ENCODE peak calls at places on chromosomes 5 and 9, in six cellular contexts. B is WTC11, I is KBM-7, H is GM12878, C is dermis blood vessel endothelial cell, Q is NCI-H1105. M is an unnamed sample.

GRCh38 chr5:7396169-7397004 is 449 bp downstream of the ADCY2 start:
- DNase-seq in B (peak; percentile 27), I (no peak), H (no peak), C (no peak), Q (peak; percentile 36), M (no peak)

GRCh38 chr5:54083851-54084250 is 226.5 kb downstream of the ARL15 start:
- DNase-seq in B (no peak), I (no peak), H (no peak), C (no peak), Q (no peak), M (no peak)

GRCh38 chr9:124208571-124208970 is 49.2 kb upstream of the NEK6 start:
- DNase-seq in B (no peak), I (no peak), H (peak; percentile 53), C (no peak), Q (no peak), M (no peak)

GRCh38 chr9:16030513-16031185 is 477.8 kb downstream of the CCDC171 start:
- DNase-seq in B (no peak), I (peak; percentile 71), H (peak; percentile 35), C (no peak), Q (no peak), M (no peak)

GRCh38 chr5:176697929-176698520 is 50.7 kb downstream of the TSPAN17 start:
- DNase-seq in B (peak; percentile 59), I (no peak), H (no peak), C (no peak), Q (no peak), M (peak; percentile 35)

GRCh38 chr5:158670199-158670598 is 429.5 kb downstream of the EBF1 start:
- DNase-seq in B (no peak), I (no peak), H (no peak), C (no peak), Q (no peak), M (no peak)

GRCh38 chr9:137691648-137692357 is 73.0 kb downstream of the EHMT1 start:
- DNase-seq in B (no peak), I (peak; percentile 76), H (no peak), C (peak; percentile 60), Q (no peak), M (no peak)

GRCh38 chr9:130498298-130498917 is 53.6 kb downstream of the ASS1 start:
- DNase-seq in B (no peak), I (no peak), H (no peak), C (no peak), Q (peak; percentile 29), M (no peak)

GRCh38 chr5:56172225-56172624 is 60.9 kb downstream of the ANKRD55 start:
- DNase-seq in B (no peak), I (no peak), H (no peak), C (no peak), Q (no peak), M (no peak)

GRCh38 chr5:122154910-122155309 is 25.6 kb downstream of the ZNF474 start:
- DNase-seq in B (no peak), I (no peak), H (no peak), C (peak; percentile 41), Q (no peak), M (no peak)

GRCh38 chr9:76725181-76725580 is 39.1 kb upstream of the PCA3 start:
- DNase-seq in B (no peak), I (peak; percentile 9), H (no peak), C (no peak), Q (no peak), M (no peak)

GRCh38 chr9:123081824-123082223 is 48.4 kb downstream of the GPR21 start:
- DNase-seq in B (no peak), I (peak; percentile 70), H (peak; percentile 13), C (peak; percentile 75), Q (no peak), M (no peak)

GRCh38 chr5:35417040-35417439 is 186.8 kb upstream of the PRLR start:
- DNase-seq in B (no peak), I (no peak), H (no peak), C (no peak), Q (no peak), M (no peak)

GRCh38 chr9:137278913-137279711 is 1.6 kb downstream of the TOR4A start:
- DNase-seq in B (no peak), I (no peak), H (no peak), C (no peak), Q (no peak), M (no peak)

GRCh38 chr5:1762121-1762877 is 37.3 kb downstream of the MRPL36 start:
- DNase-seq in B (no peak), I (no peak), H (no peak), C (no peak), Q (no peak), M (no peak)

GRCh38 chr5:126597156-126597555 is 2.1 kb upstream of the ALDH7A1 start:
- DNase-seq in B (no peak), I (no peak), H (no peak), C (peak; percentile 93), Q (no peak), M (no peak)

GRCh38 chr9:128340691-128341434 is 536 bp downstream of the SLC27A4 start:
- DNase-seq in B (peak; percentile 36), I (peak; percentile 34), H (no peak), C (peak; percentile 18), Q (no peak), M (no peak)

GRCh38 chr9:87554177-87554940 is 56.7 kb downstream of the DAPK1 start:
- DNase-seq in B (no peak), I (peak; percentile 24), H (no peak), C (no peak), Q (no peak), M (no peak)

GRCh38 chr5:146805099-146805498 is 73.5 kb downstream of the PPP2R2B start:
- DNase-seq in B (no peak), I (no peak), H (no peak), C (no peak), Q (no peak), M (no peak)

GRCh38 chr5:153400931-153401330 is 89.5 kb upstream of the GRIA1 start:
- DNase-seq in B (no peak), I (no peak), H (no peak), C (no peak), Q (no peak), M (no peak)

GRCh38 chr5:71589903-71590302 is 2.8 kb downstream of the MCCC2 start:
- DNase-seq in B (no peak), I (no peak), H (peak; percentile 36), C (no peak), Q (no peak), M (no peak)

GRCh38 chr5:133365326-133365725 is 247.0 kb downstream of the FSTL4 start:
- DNase-seq in B (peak; percentile 72), I (no peak), H (no peak), C (peak; percentile 4), Q (no peak), M (no peak)

GRCh38 chr5:120567921-120568320 is 103.8 kb downstream of the PRR16 start:
- DNase-seq in B (no peak), I (no peak), H (no peak), C (no peak), Q (no peak), M (no peak)

GRCh38 chr9:34985311-34985899 is 4.1 kb upstream of the DNAJB5 start:
- DNase-seq in B (peak; percentile 85), I (peak; percentile 80), H (no peak), C (peak; percentile 90), Q (peak; percentile 51), M (no peak)

GRCh38 chr9:78396087-78396486 is 99.2 kb downstream of the PSAT1 start:
- DNase-seq in B (no peak), I (no peak), H (no peak), C (no peak), Q (no peak), M (no peak)

GRCh38 chr9:114484854-114485443 is 20.3 kb downstream of the WHRN start:
- DNase-seq in B (no peak), I (no peak), H (peak; percentile 80), C (peak; percentile 68), Q (no peak), M (no peak)

GRCh38 chr9:137387034-137387890 is 35.7 kb downstream of the EXD3 start:
- DNase-seq in B (no peak), I (peak; percentile 50), H (no peak), C (peak; percentile 81), Q (no peak), M (no peak)

GRCh38 chr9:91240596-91240995 is 121.1 kb downstream of the AUH start:
- DNase-seq in B (no peak), I (no peak), H (no peak), C (no peak), Q (no peak), M (no peak)

GRCh38 chr5:54534306-54534705 is 16.7 kb downstream of the SNX18 start:
- DNase-seq in B (no peak), I (no peak), H (no peak), C (no peak), Q (no peak), M (no peak)

GRCh38 chr9:131191857-131192256 is 66.5 kb downstream of the NUP214 start:
- DNase-seq in B (no peak), I (no peak), H (no peak), C (no peak), Q (no peak), M (no peak)

GRCh38 chr9:90872835-90873294 is 71.2 kb downstream of the SYK start:
- DNase-seq in B (no peak), I (no peak), H (no peak), C (no peak), Q (no peak), M (peak; percentile 39)

GRCh38 chr5:79924936-79925893 is 65.8 kb downstream of the MTX3 start:
- DNase-seq in B (peak; percentile 37), I (peak; percentile 17), H (no peak), C (peak; percentile 15), Q (no peak), M (no peak)

GRCh38 chr9:99948896-99949295 is 42.4 kb downstream of the STX17 start:
- DNase-seq in B (no peak), I (no peak), H (no peak), C (peak; percentile 89), Q (no peak), M (no peak)

GRCh38 chr5:52869391-52869790 is 81.7 kb downstream of the ITGA1 start:
- DNase-seq in B (no peak), I (no peak), H (no peak), C (no peak), Q (no peak), M (no peak)

GRCh38 chr5:72161951-72162350 is 54.7 kb downstream of the MAP1B start:
- DNase-seq in B (no peak), I (no peak), H (no peak), C (no peak), Q (no peak), M (no peak)

GRCh38 chr9:132160802-132161742 is 786 bp upstream of the NTNG2 start:
- DNase-seq in B (no peak), I (peak; percentile 83), H (no peak), C (peak; percentile 53), Q (no peak), M (no peak)